ENCODE peak calls at places on chromosome 22, in ten cellular contexts. One of them, this sample, is unnamed. For H3K4me1, the result is how much of the 10 kb centered on the place peaks cover.

GRCh38 chr22:49372111-49372529 is 455.6 kb downstream of the BRD1 start:
- DNase-seq in left ventricle myocardium inferior: no peak
- DNase-seq in body of pancreas: peak
- DNase-seq in OCI-LY7: no peak
- DNase-seq in mesendoderm: no peak
- DNase-seq in pancreas: no peak
- DNase-seq in colonic mucosa: peak
- DNase-seq in GM23248: no peak
- DNase-seq in upper lobe of right lung: peak
- DNase-seq in hepatocyte: no peak
- DNase-seq in this sample: peak

GRCh38 chr22:37774728-37775127 is 33.0 kb upstream of the GCAT start:
- DNase-seq in left ventricle myocardium inferior: no peak
- DNase-seq in body of pancreas: no peak
- DNase-seq in OCI-LY7: no peak
- DNase-seq in mesendoderm: no peak
- DNase-seq in pancreas: no peak
- DNase-seq in colonic mucosa: no peak
- DNase-seq in GM23248: no peak
- DNase-seq in upper lobe of right lung: no peak
- DNase-seq in hepatocyte: no peak
- DNase-seq in this sample: no peak

GRCh38 chr22:24753919-24754318 is 20.6 kb downstream of the PIWIL3 start:
- DNase-seq in left ventricle myocardium inferior: no peak
- DNase-seq in body of pancreas: no peak
- DNase-seq in OCI-LY7: no peak
- DNase-seq in mesendoderm: no peak
- DNase-seq in pancreas: no peak
- DNase-seq in colonic mucosa: no peak
- DNase-seq in GM23248: no peak
- DNase-seq in upper lobe of right lung: no peak
- DNase-seq in hepatocyte: no peak
- DNase-seq in this sample: no peak

GRCh38 chr22:21457023-21457787 is 10.0 kb upstream of the TMEM191C start:
- DNase-seq in left ventricle myocardium inferior: no peak
- DNase-seq in body of pancreas: no peak
- DNase-seq in OCI-LY7: no peak
- DNase-seq in mesendoderm: no peak
- DNase-seq in pancreas: peak
- DNase-seq in colonic mucosa: no peak
- DNase-seq in GM23248: no peak
- DNase-seq in upper lobe of right lung: peak
- DNase-seq in hepatocyte: peak
- DNase-seq in this sample: no peak

GRCh38 chr22:24984122-24984521 is 31.6 kb downstream of the KIAA1671 start:
- DNase-seq in left ventricle myocardium inferior: no peak
- DNase-seq in body of pancreas: no peak
- DNase-seq in OCI-LY7: no peak
- DNase-seq in mesendoderm: no peak
- DNase-seq in pancreas: no peak
- DNase-seq in colonic mucosa: no peak
- DNase-seq in GM23248: no peak
- DNase-seq in upper lobe of right lung: no peak
- DNase-seq in hepatocyte: no peak
- DNase-seq in this sample: no peak

GRCh38 chr22:30605449-30606110 is 1.4 kb upstream of the TCN2 start:
- DNase-seq in left ventricle myocardium inferior: peak
- DNase-seq in body of pancreas: peak
- DNase-seq in OCI-LY7: peak
- DNase-seq in mesendoderm: peak
- DNase-seq in pancreas: no peak
- DNase-seq in colonic mucosa: peak
- DNase-seq in GM23248: peak
- DNase-seq in upper lobe of right lung: no peak
- DNase-seq in hepatocyte: peak
- DNase-seq in this sample: no peak

GRCh38 chr22:29641052-29641780 is 37.8 kb downstream of the NF2 start:
- DNase-seq in left ventricle myocardium inferior: no peak
- DNase-seq in body of pancreas: no peak
- DNase-seq in OCI-LY7: no peak
- DNase-seq in mesendoderm: no peak
- DNase-seq in pancreas: no peak
- DNase-seq in colonic mucosa: no peak
- DNase-seq in GM23248: peak
- DNase-seq in upper lobe of right lung: no peak
- DNase-seq in hepatocyte: peak
- DNase-seq in this sample: no peak

GRCh38 chr22:29697853-29698598 is 21.8 kb upstream of the CABP7 start:
- DNase-seq in left ventricle myocardium inferior: no peak
- DNase-seq in body of pancreas: no peak
- DNase-seq in OCI-LY7: no peak
- DNase-seq in mesendoderm: no peak
- DNase-seq in pancreas: peak
- DNase-seq in colonic mucosa: no peak
- DNase-seq in GM23248: no peak
- DNase-seq in upper lobe of right lung: no peak
- DNase-seq in hepatocyte: no peak
- DNase-seq in this sample: no peak

GRCh38 chr22:20063271-20064139 is 16.5 kb upstream of the DGCR8 start:
- DNase-seq in left ventricle myocardium inferior: no peak
- DNase-seq in body of pancreas: no peak
- DNase-seq in OCI-LY7: no peak
- DNase-seq in mesendoderm: no peak
- DNase-seq in pancreas: peak
- DNase-seq in colonic mucosa: no peak
- DNase-seq in GM23248: no peak
- DNase-seq in upper lobe of right lung: no peak
- DNase-seq in hepatocyte: no peak
- DNase-seq in this sample: no peak

GRCh38 chr22:30881361-30882180 is 87.0 kb downstream of the MORC2 start:
- DNase-seq in left ventricle myocardium inferior: peak
- DNase-seq in body of pancreas: no peak
- DNase-seq in OCI-LY7: no peak
- DNase-seq in mesendoderm: peak
- DNase-seq in pancreas: no peak
- DNase-seq in colonic mucosa: no peak
- DNase-seq in GM23248: no peak
- DNase-seq in upper lobe of right lung: peak
- DNase-seq in hepatocyte: peak
- DNase-seq in this sample: no peak

GRCh38 chr22:50417544-50417943 is 57.3 kb downstream of the SBF1 start:
- DNase-seq in left ventricle myocardium inferior: no peak
- DNase-seq in body of pancreas: no peak
- DNase-seq in OCI-LY7: no peak
- DNase-seq in mesendoderm: no peak
- DNase-seq in pancreas: no peak
- DNase-seq in colonic mucosa: no peak
- DNase-seq in GM23248: no peak
- DNase-seq in upper lobe of right lung: no peak
- DNase-seq in hepatocyte: no peak
- DNase-seq in this sample: no peak

DNA sequence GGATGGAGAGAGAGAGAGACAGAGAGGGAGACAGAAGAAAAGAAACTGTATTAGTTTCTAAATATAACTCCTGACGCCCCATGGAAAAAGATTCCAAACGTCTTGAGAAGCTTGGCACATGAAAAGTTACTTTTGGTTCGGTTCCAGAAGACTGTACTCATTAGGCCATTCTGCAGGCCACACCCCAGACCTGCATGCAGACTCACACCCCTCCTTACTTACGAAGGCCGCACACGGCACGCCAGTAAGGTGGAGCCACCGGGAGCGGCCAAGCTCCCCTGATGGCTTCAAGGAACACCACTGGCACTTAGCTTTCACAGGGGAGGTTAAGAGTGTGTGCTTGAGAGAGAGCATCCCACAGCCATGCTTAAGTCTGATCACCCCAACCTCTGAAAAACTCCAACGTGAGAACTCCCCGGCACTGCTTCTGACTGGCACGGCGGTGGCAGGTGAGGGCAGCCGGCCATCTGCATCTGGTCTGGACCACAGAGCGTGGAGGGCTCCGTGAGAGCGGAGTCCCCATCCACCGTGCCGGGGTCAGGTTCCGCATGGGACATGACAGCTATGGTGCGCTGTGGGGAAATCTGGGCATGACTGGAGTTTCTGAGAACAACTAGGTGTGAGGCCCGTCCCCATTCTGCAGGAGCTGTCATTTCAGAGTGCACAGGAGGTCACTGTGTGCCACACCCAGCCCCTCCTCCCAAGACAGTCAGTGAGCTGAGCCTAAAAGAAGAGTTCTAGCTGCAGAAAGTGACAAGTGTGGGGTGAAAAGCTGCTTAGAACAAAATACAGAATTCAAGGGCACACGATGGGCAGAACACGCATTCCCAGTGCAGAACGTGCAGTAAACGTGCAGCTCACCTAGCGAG is 62.4 kb downstream of the MYH9 start:
- DNase-seq in left ventricle myocardium inferior: no peak
- DNase-seq in body of pancreas: no peak
- DNase-seq in OCI-LY7: no peak
- DNase-seq in mesendoderm: no peak
- DNase-seq in pancreas: no peak
- DNase-seq in colonic mucosa: peak
- DNase-seq in GM23248: peak
- DNase-seq in upper lobe of right lung: peak
- DNase-seq in hepatocyte: peak
- DNase-seq in this sample: no peak
- H3K4me1 ChIP-seq in left ventricle myocardium inferior: half or more
- H3K4me1 ChIP-seq in body of pancreas: under half
- H3K4me1 ChIP-seq in OCI-LY7: under half
- H3K4me1 ChIP-seq in mesendoderm: under half
- H3K4me1 ChIP-seq in pancreas: under half
- H3K4me1 ChIP-seq in colonic mucosa: under half
- H3K4me1 ChIP-seq in GM23248: half or more
- H3K4me1 ChIP-seq in upper lobe of right lung: half or more
- H3K4me1 ChIP-seq in hepatocyte: under half
- H3K4me1 ChIP-seq in this sample: half or more

GRCh38 chr22:35229865-35230264 is 27.4 kb upstream of the HMGXB4 start:
- DNase-seq in left ventricle myocardium inferior: no peak
- DNase-seq in body of pancreas: no peak
- DNase-seq in OCI-LY7: no peak
- DNase-seq in mesendoderm: no peak
- DNase-seq in pancreas: no peak
- DNase-seq in colonic mucosa: no peak
- DNase-seq in GM23248: no peak
- DNase-seq in upper lobe of right lung: no peak
- DNase-seq in hepatocyte: no peak
- DNase-seq in this sample: peak
- H3K4me3 ChIP-seq in left ventricle myocardium inferior: no peak
- H3K4me3 ChIP-seq in body of pancreas: no peak
- H3K4me3 ChIP-seq in OCI-LY7: peak
- H3K4me3 ChIP-seq in mesendoderm: no peak
- H3K4me3 ChIP-seq in pancreas: no peak
- H3K4me3 ChIP-seq in colonic mucosa: no peak
- H3K4me3 ChIP-seq in GM23248: no peak
- H3K4me3 ChIP-seq in upper lobe of right lung: no peak
- H3K4me3 ChIP-seq in hepatocyte: no peak
- H3K4me3 ChIP-seq in this sample: no peak

DNA sequence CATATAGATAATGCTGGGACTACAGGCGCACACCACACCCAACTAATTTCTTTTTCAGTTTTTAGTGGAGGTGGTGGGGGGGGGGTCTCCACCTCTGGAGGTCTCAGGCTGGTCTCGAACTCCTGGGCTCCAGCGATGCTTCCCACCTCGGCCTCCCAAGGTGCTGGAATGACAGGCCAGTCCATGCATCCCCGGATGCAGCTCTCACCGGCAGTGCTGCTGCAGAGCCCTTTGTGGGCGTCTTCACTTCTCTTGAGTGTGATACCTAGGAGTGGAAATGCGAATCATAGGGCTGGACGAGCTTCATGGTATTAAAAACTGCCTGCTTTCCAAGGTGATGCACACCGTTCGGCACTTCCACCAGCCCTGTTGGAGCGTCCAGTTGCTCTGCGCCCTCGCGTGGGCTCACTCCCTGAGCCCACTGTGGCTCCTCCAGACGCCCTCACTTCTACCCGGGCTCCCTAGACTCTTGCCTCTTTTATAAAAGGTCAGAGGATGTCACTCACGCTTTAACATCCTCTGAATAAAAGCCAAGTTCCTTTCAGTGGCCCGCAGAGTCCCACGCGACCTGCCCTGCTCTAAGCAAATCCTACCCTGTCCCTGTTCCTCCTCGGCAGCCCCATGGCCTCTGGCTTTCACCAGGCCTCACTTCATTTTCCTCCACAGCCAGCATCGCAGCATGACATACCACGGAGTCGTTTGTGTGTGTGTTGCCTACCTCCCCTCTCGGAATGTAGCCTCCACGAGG is 833 bp upstream of the BID start:
- DNase-seq in left ventricle myocardium inferior: no peak
- DNase-seq in body of pancreas: no peak
- DNase-seq in OCI-LY7: no peak
- DNase-seq in mesendoderm: no peak
- DNase-seq in pancreas: no peak
- DNase-seq in colonic mucosa: no peak
- DNase-seq in GM23248: no peak
- DNase-seq in upper lobe of right lung: no peak
- DNase-seq in hepatocyte: no peak
- DNase-seq in this sample: no peak
- H3K4me1 ChIP-seq in left ventricle myocardium inferior: under half
- H3K4me1 ChIP-seq in body of pancreas: under half
- H3K4me1 ChIP-seq in OCI-LY7: half or more
- H3K4me1 ChIP-seq in mesendoderm: under half
- H3K4me1 ChIP-seq in pancreas: under half
- H3K4me1 ChIP-seq in colonic mucosa: under half
- H3K4me1 ChIP-seq in GM23248: under half
- H3K4me1 ChIP-seq in upper lobe of right lung: under half
- H3K4me1 ChIP-seq in hepatocyte: under half
- H3K4me1 ChIP-seq in this sample: under half

GRCh38 chr22:44697423-44698179 is 4.4 kb upstream of the PRR5 start:
- DNase-seq in left ventricle myocardium inferior: peak
- DNase-seq in body of pancreas: peak
- DNase-seq in OCI-LY7: peak
- DNase-seq in mesendoderm: peak
- DNase-seq in pancreas: peak
- DNase-seq in colonic mucosa: peak
- DNase-seq in GM23248: peak
- DNase-seq in upper lobe of right lung: peak
- DNase-seq in hepatocyte: peak
- DNase-seq in this sample: no peak

GRCh38 chr22:44701187-44701586 is 817 bp upstream of the PRR5 start:
- DNase-seq in left ventricle myocardium inferior: no peak
- DNase-seq in body of pancreas: no peak
- DNase-seq in OCI-LY7: no peak
- DNase-seq in mesendoderm: no peak
- DNase-seq in pancreas: no peak
- DNase-seq in colonic mucosa: no peak
- DNase-seq in GM23248: no peak
- DNase-seq in upper lobe of right lung: no peak
- DNase-seq in hepatocyte: no peak
- DNase-seq in this sample: no peak

GRCh38 chr22:44701824-44702478 is at the start of gene PRR5:
- DNase-seq in left ventricle myocardium inferior: peak
- DNase-seq in body of pancreas: peak
- DNase-seq in OCI-LY7: peak
- DNase-seq in mesendoderm: peak
- DNase-seq in pancreas: peak
- DNase-seq in colonic mucosa: peak
- DNase-seq in GM23248: peak
- DNase-seq in upper lobe of right lung: peak
- DNase-seq in hepatocyte: peak
- DNase-seq in this sample: no peak

GRCh38 chr22:44700456-44700855 is 1.5 kb upstream of the PRR5 start:
- DNase-seq in left ventricle myocardium inferior: no peak
- DNase-seq in body of pancreas: no peak
- DNase-seq in OCI-LY7: no peak
- DNase-seq in mesendoderm: no peak
- DNase-seq in pancreas: no peak
- DNase-seq in colonic mucosa: no peak
- DNase-seq in GM23248: no peak
- DNase-seq in upper lobe of right lung: no peak
- DNase-seq in hepatocyte: no peak
- DNase-seq in this sample: no peak

GRCh38 chr22:44698531-44699421 is 3.2 kb upstream of the PRR5 start:
- DNase-seq in left ventricle myocardium inferior: no peak
- DNase-seq in body of pancreas: no peak
- DNase-seq in OCI-LY7: no peak
- DNase-seq in mesendoderm: peak
- DNase-seq in pancreas: peak
- DNase-seq in colonic mucosa: no peak
- DNase-seq in GM23248: peak
- DNase-seq in upper lobe of right lung: no peak
- DNase-seq in hepatocyte: peak
- DNase-seq in this sample: no peak
- H3K4me3 ChIP-seq in left ventricle myocardium inferior: no peak
- H3K4me3 ChIP-seq in body of pancreas: no peak
- H3K4me3 ChIP-seq in OCI-LY7: no peak
- H3K4me3 ChIP-seq in mesendoderm: no peak
- H3K4me3 ChIP-seq in pancreas: no peak
- H3K4me3 ChIP-seq in colonic mucosa: no peak
- H3K4me3 ChIP-seq in GM23248: peak
- H3K4me3 ChIP-seq in upper lobe of right lung: no peak
- H3K4me3 ChIP-seq in hepatocyte: no peak
- H3K4me3 ChIP-seq in this sample: no peak

This sample was measured in vagina.